ENCODE peak calls at places on chromosomes 1 and 21, in seven cellular contexts. J is stimulated activated CD4-positive, alpha-beta T cell treated with anti-CD3 and anti-CD28 coated beads, Interleukin-15, amount 100 ng/mL, for 24 hours; S is psoas muscle; R is substantia nigra; F is ovary; Y is endodermal cell; L is EH. A is an unnamed sample.

GRCh38 chr1:6889875-6890480 is 104.7 kb downstream of the CAMTA1 start:
- DNase-seq in Y (peak), F (peak), L (peak), S (no peak), R (peak), J (peak), A (peak)

GRCh38 chr21:42309753-42310213 is 5.4 kb downstream of the TFF3 start:
- DNase-seq in R (peak), J (peak), F (peak), S (peak), L (peak), Y (peak), A (peak)

GRCh38 chr1:2564006-2564814 is 8.0 kb downstream of the TNFRSF14 start:
- DNase-seq in J (no peak), F (no peak), S (peak), L (no peak), Y (no peak), R (no peak), A (no peak)

GRCh38 chr1:172154571-172154970 is 265.9 kb upstream of the C1orf105 start:
- DNase-seq in S (no peak), J (no peak), L (peak), F (no peak), Y (no peak), R (no peak), A (peak)

GRCh38 chr1:169853335-169853734 is 40.4 kb downstream of the SCYL3 start:
- DNase-seq in S (no peak), J (no peak), R (peak), L (no peak), Y (no peak), F (no peak), A (no peak)

GRCh38 chr1:229070168-229070567 is 200.7 kb upstream of the RAB4A start:
- DNase-seq in J (no peak), S (peak), F (no peak), R (peak), Y (no peak), L (peak), A (peak)

GRCh38 chr1:209988706-209989105 is 50.7 kb downstream of the SYT14 start:
- DNase-seq in S (no peak), R (no peak), F (no peak), J (no peak), L (no peak), Y (no peak), A (no peak)

GRCh38 chr1:223230161-223230881 is 87.3 kb upstream of the TLR5 start:
- DNase-seq in S (no peak), F (no peak), Y (no peak), L (peak), R (no peak), J (peak), A (peak)

GRCh38 chr1:209802780-209803152 is 3.2 kb downstream of the IRF6 start:
- DNase-seq in S (no peak), Y (no peak), L (no peak), F (no peak), R (no peak), J (no peak), A (no peak)

GRCh38 chr1:42335809-42336518 is 929 bp upstream of the FOXJ3 start:
- DNase-seq in L (peak), S (no peak), R (no peak), F (no peak), J (no peak), Y (no peak), A (peak)

GRCh38 chr1:85473390-85473789 is 8.4 kb upstream of the DDAH1 start:
- DNase-seq in S (no peak), L (peak), F (no peak), R (no peak), J (no peak), Y (no peak), A (peak)

GRCh38 chr1:86854352-86854751 is 59.6 kb downstream of the SELENOF start:
- DNase-seq in Y (no peak), J (no peak), S (no peak), F (no peak), L (no peak), R (no peak), A (no peak)

GRCh38 chr1:176090766-176091165 is 116.3 kb downstream of the COP1 start:
- DNase-seq in Y (no peak), L (no peak), J (no peak), S (no peak), F (no peak), R (no peak), A (no peak)

GRCh38 chr1:88014126-88014525 is 669.9 kb upstream of the PKN2 start:
- DNase-seq in L (no peak), J (no peak), Y (no peak), R (no peak), F (no peak), S (no peak), A (no peak)

GRCh38 chr1:91672601-91673161 is 172.0 kb downstream of the CDC7 start:
- DNase-seq in F (no peak), L (no peak), S (no peak), R (no peak), J (peak), Y (no peak), A (no peak)

GRCh38 chr1:17460265-17460664 is 20.8 kb upstream of the RCC2 start:
- DNase-seq in F (no peak), S (no peak), Y (no peak), J (no peak), R (no peak), L (peak), A (no peak)

GRCh38 chr1:201024251-201024998 is 911 bp upstream of the KIF21B start:
- DNase-seq in Y (peak), F (no peak), L (no peak), J (no peak), S (no peak), R (peak), A (no peak)

GRCh38 chr1:173504268-173504667 is 27.1 kb downstream of the PRDX6 start:
- DNase-seq in Y (no peak), L (no peak), R (no peak), J (no peak), S (no peak), F (no peak), A (no peak)

GRCh38 chr1:181090653-181091126 is 2.2 kb downstream of the IER5 start:
- DNase-seq in R (no peak), Y (no peak), L (no peak), J (peak), F (no peak), S (no peak), A (no peak)

GRCh38 chr1:206102292-206102936 is 14.8 kb downstream of the AVPR1B start:
- DNase-seq in L (no peak), J (no peak), Y (no peak), S (no peak), F (no peak), R (no peak), A (no peak)

GRCh38 chr1:30318413-30318812 is 405.0 kb downstream of the MATN1 start:
- DNase-seq in J (no peak), R (no peak), S (no peak), L (no peak), F (no peak), Y (peak), A (no peak)

GRCh38 chr1:9689971-9690381 is 38.4 kb downstream of the PIK3CD start:
- DNase-seq in J (peak), L (peak), R (no peak), F (peak), Y (peak), S (peak), A (no peak)

GRCh38 chr1:70778934-70779333 is 268.7 kb downstream of the PTGER3 start:
- DNase-seq in R (no peak), Y (no peak), S (no peak), J (no peak), F (no peak), L (peak), A (no peak)